ENCODE peak calls at places on chromosomes 13 and 19, in ten cellular contexts. One of them, this sample, is unnamed.

GRCh38 chr13:39498471-39499114 is 104.4 kb downstream of the LHFPL6 start:
- DNase-seq in upper lobe of right lung: no peak
- DNase-seq in A673: no peak
- DNase-seq in HCT116: no peak
- DNase-seq in lower lobe of right lung: no peak
- DNase-seq in heart right ventricle: no peak
- DNase-seq in MM.1S: no peak
- DNase-seq in K562: no peak
- DNase-seq in pancreas: no peak
- DNase-seq in body of pancreas: no peak
- DNase-seq in this sample: no peak

GRCh38 chr13:70408865-70409264 is 300.6 kb upstream of the KLHL1 start:
- DNase-seq in upper lobe of right lung: no peak
- DNase-seq in A673: no peak
- DNase-seq in HCT116: no peak
- DNase-seq in lower lobe of right lung: no peak
- DNase-seq in heart right ventricle: no peak
- DNase-seq in MM.1S: no peak
- DNase-seq in K562: no peak
- DNase-seq in pancreas: no peak
- DNase-seq in body of pancreas: no peak
- DNase-seq in this sample: no peak

GRCh38 chr13:74093691-74094090 is 40.5 kb downstream of the KLF12 start:
- DNase-seq in upper lobe of right lung: no peak
- DNase-seq in A673: no peak
- DNase-seq in HCT116: no peak
- DNase-seq in lower lobe of right lung: no peak
- DNase-seq in heart right ventricle: no peak
- DNase-seq in MM.1S: no peak
- DNase-seq in K562: no peak
- DNase-seq in pancreas: no peak
- DNase-seq in body of pancreas: no peak
- DNase-seq in this sample: no peak

GRCh38 chr19:49441210-49441959 is at the start of gene SLC17A7:
- DNase-seq in upper lobe of right lung: no peak
- DNase-seq in A673: peak; percentile 71
- DNase-seq in HCT116: no peak
- DNase-seq in lower lobe of right lung: no peak
- DNase-seq in heart right ventricle: peak; percentile 61
- DNase-seq in MM.1S: no peak
- DNase-seq in K562: peak; percentile 86
- DNase-seq in pancreas: no peak
- DNase-seq in body of pancreas: no peak
- DNase-seq in this sample: no peak

GRCh38 chr19:35223856-35224505 is 4.6 kb downstream of the FAM187B start:
- DNase-seq in upper lobe of right lung: peak; percentile 62
- DNase-seq in A673: no peak
- DNase-seq in HCT116: no peak
- DNase-seq in lower lobe of right lung: no peak
- DNase-seq in heart right ventricle: no peak
- DNase-seq in MM.1S: no peak
- DNase-seq in K562: no peak
- DNase-seq in pancreas: no peak
- DNase-seq in body of pancreas: no peak
- DNase-seq in this sample: no peak

GRCh38 chr13:60869225-60869624 is 472.2 kb downstream of the TDRD3 start:
- DNase-seq in upper lobe of right lung: no peak
- DNase-seq in A673: no peak
- DNase-seq in HCT116: no peak
- DNase-seq in lower lobe of right lung: no peak
- DNase-seq in heart right ventricle: no peak
- DNase-seq in MM.1S: no peak
- DNase-seq in K562: no peak
- DNase-seq in pancreas: no peak
- DNase-seq in body of pancreas: no peak
- DNase-seq in this sample: no peak

GRCh38 chr13:90846956-90847355 is 500.5 kb upstream of the MIR17HG start:
- DNase-seq in upper lobe of right lung: no peak
- DNase-seq in A673: no peak
- DNase-seq in HCT116: no peak
- DNase-seq in lower lobe of right lung: no peak
- DNase-seq in heart right ventricle: no peak
- DNase-seq in MM.1S: no peak
- DNase-seq in K562: no peak
- DNase-seq in pancreas: no peak
- DNase-seq in body of pancreas: no peak
- DNase-seq in this sample: no peak

GRCh38 chr13:30157616-30157993 is 149.7 kb downstream of the KATNAL1 start:
- DNase-seq in upper lobe of right lung: no peak
- DNase-seq in A673: no peak
- DNase-seq in HCT116: no peak
- DNase-seq in lower lobe of right lung: no peak
- DNase-seq in heart right ventricle: no peak
- DNase-seq in MM.1S: peak; percentile 73
- DNase-seq in K562: no peak
- DNase-seq in pancreas: no peak
- DNase-seq in body of pancreas: no peak
- DNase-seq in this sample: no peak

GRCh38 chr19:16591803-16592556 is 19.8 kb upstream of the SLC35E1 start:
- DNase-seq in upper lobe of right lung: no peak
- DNase-seq in A673: no peak
- DNase-seq in HCT116: no peak
- DNase-seq in lower lobe of right lung: no peak
- DNase-seq in heart right ventricle: no peak
- DNase-seq in MM.1S: no peak
- DNase-seq in K562: no peak
- DNase-seq in pancreas: no peak
- DNase-seq in body of pancreas: no peak
- DNase-seq in this sample: no peak

GRCh38 chr19:16594681-16595091 is 22.5 kb upstream of the SLC35E1 start:
- DNase-seq in upper lobe of right lung: no peak
- DNase-seq in A673: no peak
- DNase-seq in HCT116: no peak
- DNase-seq in lower lobe of right lung: no peak
- DNase-seq in heart right ventricle: no peak
- DNase-seq in MM.1S: peak; percentile 85
- DNase-seq in K562: no peak
- DNase-seq in pancreas: no peak
- DNase-seq in body of pancreas: no peak
- DNase-seq in this sample: peak; percentile 78

GRCh38 chr19:16593181-16593580 is 21.0 kb upstream of the SLC35E1 start:
- DNase-seq in upper lobe of right lung: no peak
- DNase-seq in A673: no peak
- DNase-seq in HCT116: no peak
- DNase-seq in lower lobe of right lung: no peak
- DNase-seq in heart right ventricle: no peak
- DNase-seq in MM.1S: peak; percentile 87
- DNase-seq in K562: no peak
- DNase-seq in pancreas: no peak
- DNase-seq in body of pancreas: no peak
- DNase-seq in this sample: no peak

GRCh38 chr19:16595097-16595496 is 22.9 kb upstream of the SLC35E1 start:
- DNase-seq in upper lobe of right lung: no peak
- DNase-seq in A673: no peak
- DNase-seq in HCT116: no peak
- DNase-seq in lower lobe of right lung: no peak
- DNase-seq in heart right ventricle: no peak
- DNase-seq in MM.1S: peak; percentile 71
- DNase-seq in K562: no peak
- DNase-seq in pancreas: no peak
- DNase-seq in body of pancreas: no peak
- DNase-seq in this sample: no peak

DNA sequence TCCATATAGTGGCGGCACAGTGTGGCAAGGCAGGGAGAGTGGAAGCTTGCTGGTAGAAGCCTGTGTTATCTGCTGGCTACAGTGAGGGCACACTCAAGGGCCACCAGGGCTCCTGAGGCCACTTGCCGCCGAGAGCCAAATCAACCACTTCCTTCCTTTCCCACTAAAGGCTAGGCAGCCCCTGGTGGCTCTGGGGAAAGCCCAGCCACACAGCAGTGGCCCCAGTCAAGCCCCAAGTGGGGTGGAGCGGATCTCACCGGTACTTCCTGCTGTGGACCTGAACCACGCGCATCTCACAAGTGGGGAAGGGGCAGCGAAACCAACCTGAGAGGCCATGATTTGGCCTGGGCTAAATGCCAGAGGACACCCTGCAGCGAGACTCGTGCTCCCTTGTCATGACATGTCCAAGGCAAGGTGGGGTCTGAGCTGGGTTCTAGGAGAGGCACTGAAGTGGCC is 21.9 kb upstream of the SLC35E1 start:
- DNase-seq in upper lobe of right lung: no peak
- DNase-seq in A673: no peak
- DNase-seq in HCT116: no peak
- DNase-seq in lower lobe of right lung: no peak
- DNase-seq in heart right ventricle: no peak
- DNase-seq in MM.1S: peak; percentile 78
- DNase-seq in K562: no peak
- DNase-seq in pancreas: no peak
- DNase-seq in body of pancreas: no peak
- DNase-seq in this sample: peak; percentile 47
- H3K4me1 ChIP-seq in upper lobe of right lung: peaks cover 38% of the 10 kb centered on the region
- H3K4me1 ChIP-seq in A673: peaks cover 14% of the 10 kb centered on the region
- H3K4me1 ChIP-seq in HCT116: peaks cover 18% of the 10 kb centered on the region
- H3K4me1 ChIP-seq in lower lobe of right lung: peaks cover 66% of the 10 kb centered on the region
- H3K4me1 ChIP-seq in heart right ventricle: peaks cover 93% of the 10 kb centered on the region
- H3K4me1 ChIP-seq in MM.1S: peaks cover 83% of the 10 kb centered on the region
- H3K4me1 ChIP-seq in K562: peaks cover 28% of the 10 kb centered on the region
- H3K4me1 ChIP-seq in pancreas: peaks cover 6% of the 10 kb centered on the region
- H3K4me1 ChIP-seq in body of pancreas: peaks cover 26% of the 10 kb centered on the region
- H3K4me1 ChIP-seq in this sample: peaks cover 78% of the 10 kb centered on the region

DNA sequence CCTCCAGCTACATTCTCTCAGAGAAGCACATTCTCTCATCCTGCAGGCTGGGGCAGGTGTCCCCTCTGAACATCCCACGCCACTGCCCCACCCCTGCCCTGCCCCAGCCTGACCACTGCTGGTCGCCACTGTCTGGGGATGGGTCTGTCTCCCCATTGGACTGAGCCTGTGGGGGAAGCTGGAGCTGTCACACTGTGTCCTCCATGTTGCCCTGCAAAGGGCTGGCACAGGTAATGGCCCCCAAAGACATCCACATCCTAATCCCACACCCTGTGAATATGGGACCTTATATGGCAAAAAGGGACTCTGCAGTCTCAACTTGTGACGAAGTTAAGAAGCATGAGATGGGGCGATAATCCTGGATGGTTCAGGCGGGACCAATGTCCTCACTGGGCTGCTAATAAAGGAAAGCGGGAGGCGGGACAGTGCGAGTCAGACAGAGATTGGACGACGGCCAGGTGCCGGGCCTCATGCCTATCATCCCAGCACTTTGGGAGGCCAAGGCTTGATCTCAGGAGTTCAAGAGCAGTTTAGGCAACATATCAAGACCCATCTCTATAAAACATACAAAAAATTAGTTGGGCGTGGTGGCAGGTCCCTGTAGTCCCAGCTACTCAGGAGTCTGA is 9.1 kb downstream of the AP2S1 start:
- DNase-seq in upper lobe of right lung: no peak
- DNase-seq in A673: peak; percentile 49
- DNase-seq in HCT116: no peak
- DNase-seq in lower lobe of right lung: no peak
- DNase-seq in heart right ventricle: peak; percentile 73
- DNase-seq in MM.1S: no peak
- DNase-seq in K562: peak; percentile 14
- DNase-seq in pancreas: no peak
- DNase-seq in body of pancreas: no peak
- DNase-seq in this sample: no peak
- H3K27ac ChIP-seq in upper lobe of right lung: peak overlapping the region; percentile 8
- H3K27ac ChIP-seq in A673: peak overlapping the region; percentile 40
- H3K27ac ChIP-seq in HCT116: peak overlapping the region; percentile 31
- H3K27ac ChIP-seq in lower lobe of right lung: no peak overlapping the region
- H3K27ac ChIP-seq in heart right ventricle: peak overlapping the region; percentile 61
- H3K27ac ChIP-seq in MM.1S: no peak overlapping the region
- H3K27ac ChIP-seq in K562: peak overlapping the region; percentile 19
- H3K27ac ChIP-seq in pancreas: no peak overlapping the region
- H3K27ac ChIP-seq in body of pancreas: no peak overlapping the region
- H3K27ac ChIP-seq in this sample: no peak overlapping the region

DNA sequence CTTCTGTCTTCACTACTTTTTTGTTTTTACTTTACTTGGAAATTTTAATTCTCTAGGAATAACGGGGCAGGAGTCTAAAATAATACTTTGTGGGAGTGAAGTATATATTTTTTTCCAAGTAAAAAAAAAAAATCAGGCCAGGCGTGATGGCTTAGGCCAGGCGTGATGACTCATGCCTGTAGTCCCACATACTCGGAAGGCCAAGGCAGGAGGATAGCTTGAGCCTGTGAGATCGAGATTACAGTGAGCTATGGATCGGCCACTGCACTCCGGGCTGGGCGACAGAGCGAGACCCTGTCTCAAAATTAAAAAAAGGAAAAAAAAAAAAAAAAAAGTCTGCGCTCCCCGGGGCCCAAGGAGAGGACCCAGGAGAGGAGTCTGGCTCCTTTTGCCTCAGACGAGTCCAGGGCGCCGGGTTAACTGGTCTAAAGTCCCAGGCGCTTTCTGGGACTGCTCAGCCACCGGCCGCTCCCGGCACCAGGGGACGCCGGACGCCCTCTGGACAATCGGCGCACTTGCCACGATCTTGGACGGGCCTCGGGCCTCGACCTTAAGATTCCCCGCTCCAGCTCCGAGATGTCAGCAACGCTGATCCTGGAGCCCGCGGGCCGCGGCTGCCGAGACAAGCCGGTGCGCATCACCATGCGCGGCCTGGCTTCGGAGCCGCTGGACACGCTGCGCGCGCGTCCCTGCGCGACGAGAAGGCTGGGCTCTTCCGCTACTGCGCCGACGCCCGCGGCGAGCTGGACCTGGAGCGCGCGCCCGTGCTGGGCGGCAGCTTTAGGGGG is 2.7 kb upstream of the ZFP82 start:
- DNase-seq in upper lobe of right lung: no peak
- DNase-seq in A673: peak; percentile 33
- DNase-seq in HCT116: no peak
- DNase-seq in lower lobe of right lung: no peak
- DNase-seq in heart right ventricle: peak; percentile 54
- DNase-seq in MM.1S: no peak
- DNase-seq in K562: no peak
- DNase-seq in pancreas: peak; percentile 12
- DNase-seq in body of pancreas: no peak
- DNase-seq in this sample: no peak
- H3K4me3 ChIP-seq in upper lobe of right lung: peak overlapping the region; percentile 50
- H3K4me3 ChIP-seq in A673: peak overlapping the region; percentile 30
- H3K4me3 ChIP-seq in HCT116: no peak overlapping the region
- H3K4me3 ChIP-seq in lower lobe of right lung: peak overlapping the region; percentile 54
- H3K4me3 ChIP-seq in heart right ventricle: peak overlapping the region; percentile 28
- H3K4me3 ChIP-seq in MM.1S: no peak overlapping the region
- H3K4me3 ChIP-seq in K562: no peak overlapping the region
- H3K4me3 ChIP-seq in pancreas: peak overlapping the region; percentile 24
- H3K4me3 ChIP-seq in body of pancreas: no peak overlapping the region
- H3K4me3 ChIP-seq in this sample: no peak overlapping the region

DNA sequence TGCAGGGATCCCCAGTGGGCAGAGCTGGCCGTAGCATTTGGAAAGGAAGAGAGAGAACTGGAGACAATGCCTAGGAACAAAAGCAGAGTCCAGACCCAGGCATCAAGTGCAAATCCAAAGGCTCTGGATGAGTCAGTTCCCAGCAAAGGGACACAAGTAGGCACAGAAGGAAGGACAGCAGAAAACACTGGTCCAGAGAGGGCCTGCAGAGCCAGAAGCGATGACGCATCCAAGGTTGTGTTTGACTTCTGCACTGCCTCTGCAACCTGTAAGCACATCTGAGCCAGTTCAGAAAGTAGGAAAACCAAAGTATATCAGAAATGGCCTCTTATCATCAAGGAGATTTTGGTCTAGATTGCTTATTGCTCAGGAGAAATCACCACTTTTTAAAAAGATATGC is 604.5 kb downstream of the FGF9 start:
- DNase-seq in upper lobe of right lung: no peak
- DNase-seq in A673: no peak
- DNase-seq in HCT116: no peak
- DNase-seq in lower lobe of right lung: no peak
- DNase-seq in heart right ventricle: no peak
- DNase-seq in MM.1S: no peak
- DNase-seq in K562: no peak
- DNase-seq in pancreas: no peak
- DNase-seq in body of pancreas: no peak
- DNase-seq in this sample: no peak
- H3K4me1 ChIP-seq in upper lobe of right lung: no peaks in the 10 kb centered on the region
- H3K4me1 ChIP-seq in A673: no peaks in the 10 kb centered on the region
- H3K4me1 ChIP-seq in HCT116: no peaks in the 10 kb centered on the region
- H3K4me1 ChIP-seq in lower lobe of right lung: no peaks in the 10 kb centered on the region
- H3K4me1 ChIP-seq in heart right ventricle: peaks cover 3% of the 10 kb centered on the region
- H3K4me1 ChIP-seq in MM.1S: no peaks in the 10 kb centered on the region
- H3K4me1 ChIP-seq in K562: no peaks in the 10 kb centered on the region
- H3K4me1 ChIP-seq in pancreas: no peaks in the 10 kb centered on the region
- H3K4me1 ChIP-seq in body of pancreas: no peaks in the 10 kb centered on the region
- H3K4me1 ChIP-seq in this sample: peaks cover 5% of the 10 kb centered on the region

This sample was measured in CD4-positive, alpha-beta memory T cell.